ENCODE peak calls at places on chromosomes 4 and X, in five cellular contexts. N is NT2/D1, K is BE2C, Y is small intestine, W is tibial artery. M is an unnamed sample.
A peak's percentile ranks its signal among the peaks of the same experiment; 100 is the strongest.

GRCh38 chr4:125728568-125728967 is 413.8 kb downstream of the FAT4 start:
- DNase-seq in W (no peak), Y (no peak), K (no peak), N (no peak), M (no peak)

GRCh38 chr4:55033296-55033695 is 92.1 kb downstream of the KDR start:
- DNase-seq in K (no peak), Y (no peak), W (no peak), N (no peak), M (peak; percentile 47)

GRCh38 chr4:39609454-39609911 is 29.2 kb downstream of the SMIM14 start:
- DNase-seq in K (no peak), N (no peak), Y (peak; percentile 52), W (no peak), M (no peak)

GRCh38 chr4:55948726-55949479 is at the start of gene CEP135:
- DNase-seq in N (peak; percentile 68), K (peak; percentile 96), Y (peak; percentile 94), W (peak; percentile 97), M (peak; percentile 88)

GRCh38 chr4:122798101-122798500 is 28.5 kb upstream of the FGF2 start:
- DNase-seq in Y (peak; percentile 44), N (no peak), K (no peak), W (no peak), M (peak; percentile 98)

GRCh38 chrX:24242649-24243556 is 71.0 kb downstream of the SUPT20HL2 start:
- DNase-seq in W (peak; percentile 85), K (no peak), Y (no peak), N (no peak), M (no peak)

GRCh38 chr4:4837316-4837715 is 22.1 kb upstream of the MSX1 start:
- DNase-seq in W (no peak), Y (no peak), K (no peak), N (no peak), M (no peak)

GRCh38 chrX:19794690-19795089 is 92.7 kb downstream of the SH3KBP1 start:
- DNase-seq in N (no peak), K (no peak), W (no peak), Y (peak; percentile 29), M (no peak)

GRCh38 chrX:132023117-132023895 is at the start of gene STK26:
- DNase-seq in Y (peak; percentile 71), K (peak; percentile 22), W (peak; percentile 85), N (no peak), M (peak; percentile 83)

GRCh38 chr4:89373396-89373795 is 65.8 kb upstream of the GPRIN3 start:
- DNase-seq in Y (no peak), W (no peak), N (no peak), K (no peak), M (no peak)

GRCh38 chrX:7201481-7201880 is 53.5 kb upstream of the PUDP start:
- DNase-seq in W (no peak), K (no peak), N (no peak), Y (no peak), M (no peak)

GRCh38 chrX:8731579-8732395 is at the start of gene ANOS1:
- DNase-seq in N (peak; percentile 68), Y (no peak), W (peak; percentile 71), K (peak; percentile 7), M (no peak)

GRCh38 chr4:111957992-111958391 is 187.3 kb upstream of the FAM241A start:
- DNase-seq in Y (peak; percentile 36), N (no peak), W (no peak), K (no peak), M (no peak)

GRCh38 chr4:74947798-74948197 is 14.9 kb downstream of the PARM1 start:
- DNase-seq in K (no peak), W (no peak), N (no peak), Y (no peak), M (no peak)

GRCh38 chr4:78865451-78865850 is 73.8 kb downstream of the PAQR3 start:
- DNase-seq in W (no peak), Y (peak; percentile 88), K (no peak), N (no peak), M (no peak)

GRCh38 chr4:13829457-13829856 is 201.9 kb upstream of the BOD1L1 start:
- DNase-seq in W (no peak), Y (no peak), K (no peak), N (no peak), M (no peak)

GRCh38 chrX:30615229-30615628 is 37.7 kb upstream of the TASL start:
- DNase-seq in K (no peak), Y (no peak), W (no peak), N (no peak), M (no peak)

GRCh38 chr4:186939766-186940165 is 216.1 kb upstream of the FAT1 start:
- DNase-seq in Y (no peak), W (no peak), K (no peak), N (no peak), M (no peak)

GRCh38 chrX:19046343-19047215 is 62.7 kb upstream of the PHKA2 start:
- DNase-seq in W (no peak), Y (no peak), N (no peak), K (no peak), M (no peak)

GRCh38 chr4:56821394-56822263 is at the start of gene SPINK2:
- DNase-seq in W (no peak), K (peak; percentile 45), Y (peak; percentile 54), N (peak; percentile 49), M (peak; percentile 67)

GRCh38 chrX:54157561-54157960 is 25.5 kb downstream of the FAM120C start:
- DNase-seq in W (no peak), N (no peak), K (no peak), Y (no peak), M (no peak)

GRCh38 chrX:10414872-10415703 is 205.3 kb downstream of the MID1 start:
- DNase-seq in Y (no peak), N (no peak), W (no peak), K (no peak), M (no peak)

GRCh38 chrX:45351478-45351877 is 150.8 kb upstream of the DIPK2B start:
- DNase-seq in Y (no peak), K (no peak), W (no peak), N (no peak), M (no peak)

GRCh38 chr4:116101321-116101720 is 984.1 kb downstream of the TRAM1L1 start:
- DNase-seq in Y (no peak), K (no peak), W (no peak), N (no peak), M (no peak)

GRCh38 chr4:8230033-8230432 is 30.9 kb downstream of the SH3TC1 start:
- DNase-seq in Y (no peak), N (no peak), W (no peak), K (no peak), M (no peak)

GRCh38 chr4:25830545-25830944 is 32.2 kb downstream of the SEL1L3 start:
- DNase-seq in Y (no peak), W (no peak), N (no peak), K (no peak), M (no peak)
- H3K36me3 ChIP-seq in Y (peaks cover 4% of the 10 kb centered on the region), W (no peaks in the 10 kb centered on the region), N (peaks cover 9% of the 10 kb centered on the region), K (no peaks in the 10 kb centered on the region), M (peaks cover 3% of the 10 kb centered on the region)

GRCh38 chrX:2614911-2615310 is 76.2 kb upstream of the CD99 start:
- DNase-seq in Y (peak; percentile 7), N (no peak), K (no peak), W (no peak), M (peak; percentile 26)
- H3K36me3 ChIP-seq in Y (peaks cover 11% of the 10 kb centered on the region), N (peaks cover 66% of the 10 kb centered on the region), K (no peaks in the 10 kb centered on the region), W (no peaks in the 10 kb centered on the region), M (peaks cover 38% of the 10 kb centered on the region)

DNA sequence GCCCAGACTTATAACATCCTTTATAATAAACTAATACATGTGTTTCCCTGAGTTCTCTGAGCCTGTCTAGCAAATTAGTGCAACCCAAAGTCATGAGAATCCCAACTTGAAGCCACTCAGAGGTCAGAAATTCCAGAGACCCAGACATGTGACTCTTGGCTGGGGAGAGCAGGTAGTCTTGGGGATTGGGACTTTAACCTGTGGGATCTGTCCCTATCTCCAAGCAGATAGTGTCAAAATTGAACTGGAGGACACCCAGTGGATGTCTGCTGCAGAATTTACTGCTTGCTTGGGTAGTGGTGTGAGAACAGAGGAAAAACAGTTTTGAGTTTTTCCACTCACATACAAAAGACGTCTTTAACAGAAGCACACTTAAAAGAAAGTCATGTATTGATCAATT is 26.4 kb downstream of the ELOVL6 start:
- DNase-seq in W (no peak), Y (peak; percentile 54), N (no peak), K (no peak), M (no peak)
- H3K36me3 ChIP-seq in W (no peaks in the 10 kb centered on the region), Y (no peaks in the 10 kb centered on the region), N (no peaks in the 10 kb centered on the region), K (peaks cover 21% of the 10 kb centered on the region), M (peaks cover 3% of the 10 kb centered on the region)

GRCh38 chrX:50751091-50751490 is 62.9 kb downstream of the SHROOM4 start:
- DNase-seq in N (no peak), Y (no peak), K (no peak), W (no peak), M (no peak)
- H3K36me3 ChIP-seq in N (no peaks in the 10 kb centered on the region), Y (no peaks in the 10 kb centered on the region), K (no peaks in the 10 kb centered on the region), W (no peaks in the 10 kb centered on the region), M (no peaks in the 10 kb centered on the region)

GRCh38 chrX:153939573-153939972 is 4.7 kb upstream of the NAA10 start:
- DNase-seq in Y (no peak), W (no peak), N (no peak), K (no peak), M (no peak)
- H3K36me3 ChIP-seq in Y (no peaks in the 10 kb centered on the region), W (no peaks in the 10 kb centered on the region), N (no peaks in the 10 kb centered on the region), K (no peaks in the 10 kb centered on the region), M (peaks cover 4% of the 10 kb centered on the region)

GRCh38 chr4:2923141-2923551 is 40.1 kb downstream of the NOP14 start:
- DNase-seq in Y (no peak), W (peak; percentile 45), K (no peak), N (no peak), M (no peak)
- H3K36me3 ChIP-seq in Y (peaks cover 15% of the 10 kb centered on the region), W (peaks cover 74% of the 10 kb centered on the region), K (peaks cover 21% of the 10 kb centered on the region), N (peaks cover 52% of the 10 kb centered on the region), M (peaks cover 29% of the 10 kb centered on the region)

GRCh38 chr4:102578270-102578669 is 77.1 kb downstream of the NFKB1 start:
- DNase-seq in W (no peak), N (no peak), K (no peak), Y (no peak), M (no peak)

GRCh38 chr4:102580463-102580842 is 79.3 kb downstream of the NFKB1 start:
- DNase-seq in K (no peak), Y (peak; percentile 26), N (no peak), W (no peak), M (no peak)

GRCh38 chr4:102575369-102576129 is 74.4 kb downstream of the NFKB1 start:
- DNase-seq in W (no peak), Y (no peak), N (no peak), K (no peak), M (peak; percentile 22)

GRCh38 chr4:102578819-102579218 is 77.7 kb downstream of the NFKB1 start:
- DNase-seq in K (no peak), N (peak; percentile 3), Y (peak; percentile 9), W (no peak), M (no peak)

GRCh38 chr4:102579794-102580462 is 78.8 kb downstream of the NFKB1 start:
- DNase-seq in N (no peak), W (no peak), K (no peak), Y (no peak), M (no peak)
- H3K36me3 ChIP-seq in N (peaks cover 22% of the 10 kb centered on the region), W (peaks cover 49% of the 10 kb centered on the region), K (peaks cover 14% of the 10 kb centered on the region), Y (peaks cover 10% of the 10 kb centered on the region), M (no peaks in the 10 kb centered on the region)

DNA sequence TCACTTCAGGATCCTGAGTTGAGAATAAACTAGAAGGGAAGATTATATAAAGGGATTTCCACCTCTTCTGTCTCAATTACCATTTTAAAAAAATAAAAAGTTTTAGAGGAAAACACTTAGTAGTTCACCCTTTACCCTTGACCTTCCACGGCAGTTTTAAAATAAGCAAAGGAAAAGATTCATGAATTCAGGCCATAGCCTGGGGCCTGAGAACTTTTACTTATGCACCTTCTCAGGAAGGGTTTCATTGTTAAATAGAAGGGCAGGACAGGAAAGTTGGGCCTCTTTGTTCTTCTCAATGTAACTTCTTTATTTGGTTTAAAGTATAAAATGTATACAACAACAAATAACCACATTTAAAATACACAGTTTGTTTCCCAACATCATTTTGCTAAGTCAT is 54.9 kb downstream of the PKD2 start:
- DNase-seq in W (no peak), Y (no peak), N (no peak), K (no peak), M (no peak)
- H3K36me3 ChIP-seq in W (peaks cover 71% of the 10 kb centered on the region), Y (peaks cover 3% of the 10 kb centered on the region), N (peaks cover 49% of the 10 kb centered on the region), K (peaks cover 16% of the 10 kb centered on the region), M (peaks cover 28% of the 10 kb centered on the region)